ENCODE peak calls at places on chromosomes 1 and 21, in four cellular contexts. T, S, J and F are unnamed samples.

GRCh38 chr1:171017431-171017830 is 73.3 kb upstream of the FMO3 start:
- DNase-seq in T (no peak), S (no peak), J (no peak), F (no peak)

GRCh38 chr1:37362990-37363389 is 111.4 kb upstream of the ZC3H12A start:
- DNase-seq in T (no peak), S (no peak), J (no peak), F (no peak)

GRCh38 chr1:228400692-228401454 is 5.8 kb downstream of the TRIM11 start:
- DNase-seq in T (no peak), S (no peak), J (no peak), F (no peak)

GRCh38 chr21:31656199-31657095 is 3.0 kb upstream of the SOD1 start:
- DNase-seq in T (no peak), S (no peak), J (no peak), F (no peak)

GRCh38 chr21:46153259-46154154 is 1.9 kb downstream of the FTCD start:
- DNase-seq in T (peak), S (peak), J (peak), F (peak)

GRCh38 chr1:41626146-41626545 is 141.7 kb upstream of the EDN2 start:
- DNase-seq in T (no peak), S (peak), J (no peak), F (no peak)

GRCh38 chr1:161198206-161198876 is 513 bp downstream of the ADAMTS4 start:
- DNase-seq in T (no peak), S (no peak), J (no peak), F (peak)

GRCh38 chr21:22120616-22121266 is 1122.5 kb downstream of the NCAM2 start:
- DNase-seq in T (no peak), S (no peak), J (no peak), F (no peak)

GRCh38 chr1:237287876-237288517 is 246.0 kb downstream of the RYR2 start:
- DNase-seq in T (no peak), S (no peak), J (no peak), F (no peak)

GRCh38 chr1:93775224-93775623 is 93.6 kb upstream of the BCAR3 start:
- DNase-seq in T (no peak), S (peak), J (no peak), F (no peak)

GRCh38 chr1:65813956-65814355 is 21.3 kb downstream of the PDE4B start:
- DNase-seq in T (no peak), S (no peak), J (peak), F (no peak)

GRCh38 chr1:223844962-223845809 is 561 bp downstream of the TP53BP2 start:
- DNase-seq in T (peak), S (peak), J (no peak), F (peak)

GRCh38 chr1:55214903-55215193 is 316 bp downstream of the USP24 start:
- DNase-seq in T (no peak), S (no peak), J (peak), F (peak)

GRCh38 chr1:218600968-218601367 is 255.8 kb downstream of the TGFB2 start:
- DNase-seq in T (no peak), S (no peak), J (no peak), F (no peak)

GRCh38 chr1:203769505-203770343 is 4.7 kb downstream of the LAX1 start:
- DNase-seq in T (no peak), S (peak), J (peak), F (peak)

GRCh38 chr1:217881607-217882332 is 250.6 kb downstream of the SPATA17 start:
- DNase-seq in T (no peak), S (no peak), J (no peak), F (no peak)

GRCh38 chr1:30375156-30375555 is 348.2 kb downstream of the MATN1 start:
- DNase-seq in T (no peak), S (peak), J (no peak), F (no peak)

GRCh38 chr21:46651121-46651520 is 15.6 kb downstream of the PRMT2 start:
- DNase-seq in T (no peak), S (no peak), J (no peak), F (no peak)

GRCh38 chr1:35915693-35916092 is 15.2 kb upstream of the AGO3 start:
- DNase-seq in T (no peak), S (no peak), J (no peak), F (no peak)

GRCh38 chr1:26127235-26128163 is 15.9 kb downstream of the PDIK1L start:
- DNase-seq in T (no peak), S (peak), J (no peak), F (no peak)

GRCh38 chr1:47866631-47867446 is 130.3 kb downstream of the TRABD2B start:
- DNase-seq in T (no peak), S (no peak), J (no peak), F (no peak)

GRCh38 chr1:228332797-228333738 is 73.6 kb downstream of the TRIM11 start:
- DNase-seq in T (no peak), S (no peak), J (no peak), F (peak)

GRCh38 chr1:206923009-206923960 is 1.5 kb upstream of the FCMR start:
- DNase-seq in T (peak), S (no peak), J (no peak), F (no peak)

GRCh38 chr1:154263465-154264332 is 8.7 kb upstream of the HAX1 start:
- DNase-seq in T (no peak), S (no peak), J (no peak), F (no peak)

GRCh38 chr1:181013144-181013543 is 9.5 kb downstream of the STX6 start:
- DNase-seq in T (no peak), S (no peak), J (no peak), F (no peak)

GRCh38 chr1:76826072-76826827 is 41.0 kb upstream of the ST6GALNAC5 start:
- DNase-seq in T (no peak), S (no peak), J (no peak), F (no peak)

GRCh38 chr1:94276900-94277581 is 39.7 kb upstream of the ARHGAP29 start:
- DNase-seq in T (no peak), S (no peak), J (no peak), F (no peak)

GRCh38 chr1:208183977-208184901 is 59.9 kb downstream of the PLXNA2 start:
- DNase-seq in T (no peak), S (peak), J (no peak), F (peak)

GRCh38 chr21:31180256-31181088 is 142.2 kb upstream of the KRTAP19-8 start:
- DNase-seq in T (peak), S (no peak), J (no peak), F (no peak)

GRCh38 chr1:46137901-46138300 is 5.5 kb upstream of the PIK3R3 start:
- DNase-seq in T (no peak), S (no peak), J (no peak), F (no peak)